ENCODE peak calls at places on chromosomes 2 and 18, in nine cellular contexts. J is activated gamma-delta T cell treated with anti-CD3 and anti-CD28 coated beads, Interleukin-2, amount 50 U/mL, for 16 hours; X is pancreas; F is tibial artery; P is smooth muscle cell of the brain vasculature; E is NCI-H1105; N is T-helper 9 cell; R is glomerular endothelial cell; B is EL. Y is an unnamed sample.

GRCh38 chr2:619964-620363 is 57.2 kb downstream of the TMEM18 start:
- DNase-seq in J (no peak), X (no peak), F (no peak), P (no peak), E (no peak), N (no peak), R (no peak), B (no peak), Y (no peak)

GRCh38 chr2:95317665-95318425 is 20.7 kb downstream of the KCNIP3 start:
- DNase-seq in J (no peak), X (no peak), F (no peak), P (no peak), E (no peak), N (no peak), R (no peak), B (no peak), Y (no peak)

GRCh38 chr2:104444840-104445239 is 409.1 kb upstream of the POU3F3 start:
- DNase-seq in J (no peak), X (no peak), F (no peak), P (no peak), E (no peak), N (no peak), R (no peak), B (no peak), Y (no peak)

GRCh38 chr2:131567891-131568290 is 40.2 kb downstream of the CCDC74A start:
- DNase-seq in J (no peak), X (no peak), F (no peak), P (no peak), E (no peak), N (no peak), R (no peak), B (no peak), Y (peak)

GRCh38 chr2:167144179-167144898 is 256.1 kb downstream of the XIRP2 start:
- DNase-seq in J (no peak), X (no peak), F (no peak), P (no peak), E (no peak), N (no peak), R (no peak), B (peak), Y (peak)

GRCh38 chr2:239279508-239280295 is 121.1 kb downstream of the HDAC4 start:
- DNase-seq in J (no peak), X (no peak), F (peak), P (no peak), E (no peak), N (no peak), R (no peak), B (no peak), Y (no peak)

GRCh38 chr18:76953186-76953982 is 131.0 kb downstream of the ZNF236 start:
- DNase-seq in J (no peak), X (peak), F (peak), P (no peak), E (peak), N (no peak), R (no peak), B (no peak), Y (peak)

GRCh38 chr18:67104700-67105284 is 411.7 kb downstream of the DSEL start:
- DNase-seq in J (no peak), X (peak), F (peak), P (peak), E (peak), N (peak), R (peak), B (peak), Y (peak)

GRCh38 chr2:240561325-240561971 is 1.3 kb downstream of the DUSP28 start:
- DNase-seq in J (no peak), X (no peak), F (no peak), P (no peak), E (no peak), N (no peak), R (no peak), B (peak), Y (peak)

GRCh38 chr2:98892871-98893270 is 43.2 kb downstream of the CRACDL start:
- DNase-seq in J (no peak), X (no peak), F (no peak), P (no peak), E (no peak), N (no peak), R (no peak), B (no peak), Y (no peak)

GRCh38 chr2:47784349-47784851 is 1.5 kb downstream of the MSH6 start:
- DNase-seq in J (no peak), X (no peak), F (no peak), P (no peak), E (no peak), N (no peak), R (no peak), B (no peak), Y (peak)

GRCh38 chr2:158043181-158043948 is 58.3 kb upstream of the UPP2 start:
- DNase-seq in J (no peak), X (no peak), F (no peak), P (no peak), E (no peak), N (no peak), R (no peak), B (no peak), Y (no peak)

GRCh38 chr2:179953359-179953758 is 53.7 kb downstream of the CWC22 start:
- DNase-seq in J (no peak), X (no peak), F (no peak), P (no peak), E (no peak), N (no peak), R (no peak), B (no peak), Y (no peak)

GRCh38 chr2:216691210-216691741 is 4.1 kb downstream of the IGFBP5 start:
- DNase-seq in J (no peak), X (peak), F (peak), P (no peak), E (peak), N (no peak), R (no peak), B (peak), Y (peak)

GRCh38 chr2:26772064-26773001 is 8.2 kb downstream of the SLC35F6 start:
- DNase-seq in J (no peak), X (peak), F (peak), P (no peak), E (no peak), N (peak), R (no peak), B (peak), Y (peak)

GRCh38 chr2:239393401-239393940 is 7.3 kb downstream of the HDAC4 start:
- DNase-seq in J (no peak), X (no peak), F (no peak), P (no peak), E (no peak), N (no peak), R (no peak), B (no peak), Y (peak)

GRCh38 chr18:53551868-53552426 is 672.5 kb downstream of the MBD2 start:
- DNase-seq in J (no peak), X (no peak), F (no peak), P (no peak), E (no peak), N (no peak), R (no peak), B (no peak), Y (no peak)

GRCh38 chr2:187553908-187554703 is at the start of gene TFPI:
- DNase-seq in J (no peak), X (no peak), F (peak), P (no peak), E (no peak), N (no peak), R (no peak), B (peak), Y (peak)

GRCh38 chr2:60441791-60442190 is 111.7 kb downstream of the BCL11A start:
- DNase-seq in J (no peak), X (no peak), F (no peak), P (no peak), E (no peak), N (no peak), R (no peak), B (no peak), Y (no peak)